ENCODE peak calls at places on chromosomes 2 and 18, in four cellular contexts. A is kidney, K is IMR-90, U is brain microvascular endothelial cell. E is an unnamed sample.

GRCh38 chr18:62437520-62438329 is 85.1 kb upstream of the ZCCHC2 start:
- DNase-seq in K (no peak), U (no peak), A (no peak), E (peak)

GRCh38 chr2:12177052-12177994 is 430.9 kb downstream of the LPIN1 start:
- DNase-seq in A (peak), U (peak), K (peak), E (no peak)

GRCh38 chr2:241903121-241904010 is 33.8 kb downstream of the RTP5 start:
- DNase-seq in U (no peak), K (no peak), A (peak), E (no peak)

GRCh38 chr2:72143441-72144356 is 4.0 kb downstream of the CYP26B1 start:
- DNase-seq in A (peak), K (no peak), U (no peak), E (no peak)

GRCh38 chr2:112170495-112170894 is 32.3 kb downstream of the FBLN7 start:
- DNase-seq in U (no peak), A (no peak), K (no peak), E (no peak)

GRCh38 chr2:120001461-120001860 is 11.4 kb upstream of the EPB41L5 start:
- DNase-seq in K (no peak), U (no peak), A (no peak), E (no peak)

GRCh38 chr18:3411854-3412268 is 38.1 kb upstream of the TGIF1 start:
- DNase-seq in U (no peak), A (no peak), K (no peak), E (peak)

GRCh38 chr18:10152475-10152874 is 238.7 kb downstream of the VAPA start:
- DNase-seq in K (no peak), A (no peak), U (no peak), E (no peak)

GRCh38 chr2:153394247-153394646 is 84.3 kb downstream of the RPRM start:
- DNase-seq in K (no peak), A (no peak), U (no peak), E (no peak)

GRCh38 chr2:80001704-80002103 is 302.8 kb downstream of the LRRTM1 start:
- DNase-seq in U (no peak), K (peak), A (no peak), E (no peak)

GRCh38 chr18:12884521-12885323 is 685 bp upstream of the PTPN2 start:
- DNase-seq in A (no peak), K (no peak), U (no peak), E (peak)

GRCh38 chr2:71675296-71675695 is 221.9 kb downstream of the DYSF start:
- DNase-seq in K (no peak), A (peak), U (no peak), E (peak)

GRCh38 chr18:34510926-34511325 is 199.2 kb upstream of the DTNA start:
- DNase-seq in A (no peak), U (no peak), K (no peak), E (no peak)

GRCh38 chr18:79480171-79480981 is 84.6 kb downstream of the NFATC1 start:
- DNase-seq in A (peak), U (no peak), K (no peak), E (no peak)

GRCh38 chr18:35331367-35332087 is 12.7 kb downstream of the ZNF24 start:
- DNase-seq in U (no peak), A (no peak), K (no peak), E (no peak)

GRCh38 chr2:1132328-1132964 is 181.8 kb downstream of the SNTG2 start:
- DNase-seq in U (no peak), K (no peak), A (no peak), E (no peak)

GRCh38 chr2:134231965-134232340 is 21.9 kb upstream of the MGAT5 start:
- DNase-seq in A (no peak), K (peak), U (peak), E (no peak)

GRCh38 chr2:221111739-221112138 is 460.4 kb downstream of the EPHA4 start:
- DNase-seq in K (no peak), U (no peak), A (no peak), E (peak)

GRCh38 chr2:112182581-112183034 is 44.4 kb downstream of the FBLN7 start:
- DNase-seq in U (no peak), K (no peak), A (no peak), E (no peak)

GRCh38 chr2:109348645-109349554 is 219.9 kb downstream of the SH3RF3 start:
- DNase-seq in K (no peak), A (no peak), U (no peak), E (no peak)

GRCh38 chr2:151260492-151261239 is 997 bp downstream of the RBM43 start:
- DNase-seq in A (no peak), K (peak), U (no peak), E (peak)

GRCh38 chr18:37520508-37520907 is 45.1 kb downstream of the CELF4 start:
- DNase-seq in U (no peak), A (no peak), K (no peak), E (no peak)

GRCh38 chr2:8872821-8873432 is 35.5 kb upstream of the KIDINS220 start:
- DNase-seq in A (no peak), K (peak), U (peak), E (peak)

GRCh38 chr2:6883448-6884122 is 6.0 kb downstream of the RSAD2 start:
- DNase-seq in A (no peak), U (no peak), K (no peak), E (no peak)

GRCh38 chr18:24341361-24341760 is 56.3 kb downstream of the OSBPL1A start:
- DNase-seq in A (no peak), K (peak), U (no peak), E (no peak)

GRCh38 chr2:207073791-207074678 is 91.7 kb downstream of the KLF7 start:
- DNase-seq in K (peak), A (no peak), U (no peak), E (no peak)

GRCh38 chr18:38497281-38497680 is 931.7 kb upstream of the CELF4 start:
- DNase-seq in A (no peak), U (no peak), K (no peak), E (peak)

GRCh38 chr2:205679410-205680009 is 2.8 kb upstream of the NRP2 start:
- DNase-seq in U (no peak), A (no peak), K (no peak), E (peak)

GRCh38 chr2:6627316-6627715 is 238.4 kb downstream of the CMPK2 start:
- DNase-seq in K (no peak), A (no peak), U (no peak), E (no peak)

GRCh38 chr2:67436221-67436620 is 39.1 kb downstream of the ETAA1 start:
- DNase-seq in K (no peak), U (no peak), A (no peak), E (no peak)

GRCh38 chr2:85792783-85793441 is 39.1 kb downstream of the ATOH8 start:
- DNase-seq in K (peak), U (peak), A (peak), E (peak)

GRCh38 chr2:11281221-11281620 is 63.2 kb downstream of the ROCK2 start:
- DNase-seq in U (no peak), K (no peak), A (no peak), E (no peak)

GRCh38 chr18:46916551-46917107 is 678 bp downstream of the PIAS2 start:
- DNase-seq in A (no peak), K (peak), U (peak), E (no peak)
- H3K27ac ChIP-seq in A (peak), K (peak), U (peak), E (no peak)

DNA sequence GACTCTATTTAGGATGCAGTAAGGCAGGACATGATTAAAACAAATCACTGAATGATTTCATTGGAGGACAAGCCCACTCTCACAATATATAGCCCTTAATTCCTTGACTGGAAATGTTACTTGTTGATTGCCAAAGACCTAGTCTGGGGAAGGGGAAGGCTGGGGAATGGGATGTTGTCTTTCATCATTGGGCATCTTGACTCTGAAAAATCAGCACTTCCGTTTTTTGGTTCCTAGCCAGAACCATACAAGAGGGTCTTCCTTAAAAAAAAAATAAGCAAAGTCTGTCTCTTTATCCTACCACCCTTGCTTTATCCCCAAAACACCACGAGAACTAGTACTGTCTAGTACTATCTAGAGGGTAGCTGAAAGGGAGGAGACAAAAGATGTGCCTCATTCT is 56.0 kb downstream of the NEMP2 start:
- DNase-seq in K (no peak), U (no peak), A (no peak), E (no peak)
- H3K27ac ChIP-seq in K (no peak), U (no peak), A (no peak), E (no peak)

DNA sequence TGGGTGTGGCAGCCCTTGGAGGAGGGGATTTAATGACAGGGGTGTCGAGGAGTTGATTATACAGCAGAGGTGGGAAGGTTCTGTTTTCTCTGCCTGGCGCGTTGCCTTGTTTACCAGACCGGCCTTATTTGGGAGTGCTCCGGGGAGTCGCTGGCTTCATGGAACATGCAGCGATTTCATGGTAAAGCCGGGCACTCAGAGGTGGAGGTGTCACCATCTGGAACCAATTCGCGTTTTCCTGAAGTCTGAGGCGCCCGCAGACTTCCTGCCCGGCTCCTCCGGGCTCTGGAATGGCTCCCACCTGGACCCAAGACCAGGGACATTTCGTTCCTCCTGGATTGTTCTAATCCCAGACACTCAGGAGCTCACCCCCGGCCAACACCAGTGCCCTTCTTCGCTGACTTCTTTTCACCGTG is 209.1 kb downstream of the KLHL29 start:
- DNase-seq in A (peak), K (no peak), U (no peak), E (no peak)
- H3K27ac ChIP-seq in A (peak), K (no peak), U (no peak), E (no peak)

DNA sequence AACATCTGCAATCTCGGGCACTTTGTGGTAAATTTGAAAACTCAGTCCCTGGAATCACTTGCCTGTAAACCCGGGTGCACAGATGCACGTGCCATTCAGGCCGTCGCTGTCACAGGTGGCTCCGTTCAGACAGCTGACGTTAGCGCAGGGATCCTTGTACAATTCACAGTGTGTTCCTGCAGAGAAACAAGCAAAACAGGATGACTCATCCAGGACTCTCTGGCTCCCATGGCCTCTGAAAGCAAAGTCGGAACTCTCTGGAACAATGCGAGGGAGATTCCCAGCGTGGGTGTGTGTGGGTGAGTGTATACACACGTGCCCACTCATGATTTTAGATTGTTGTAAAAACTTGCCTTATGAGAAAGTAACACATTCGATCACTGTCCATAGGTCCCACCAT is 136.1 kb upstream of the PID1 start:
- DNase-seq in A (peak), U (peak), K (peak), E (peak)
- H3K27ac ChIP-seq in A (no peak), U (peak), K (peak), E (peak)

GRCh38 chr2:223537100-223537499 is 65.1 kb downstream of the SCG2 start:
- DNase-seq in K (no peak), A (no peak), U (no peak), E (no peak)
- H3K27ac ChIP-seq in K (no peak), A (no peak), U (no peak), E (no peak)

E was measured in foreskin keratinocyte.